ENCODE peak calls at places on chromosomes 6 and 20, in five cellular contexts. V is K562, T is H1, C is HepG2, A is GM12878. E is an unnamed sample.
A peak's percentile ranks its signal among the peaks of the same experiment; 100 is the strongest.

GRCh38 chr6:150417899-150418824 is 49.4 kb downstream of the IYD start:
- DNase-seq in V (peak; percentile 68), T (no peak), C (peak; percentile 63), A (peak; percentile 40), E (peak; percentile 88)

GRCh38 chr6:142325111-142325510 is 23.3 kb downstream of the ADGRG6 start:
- DNase-seq in V (no peak), T (no peak), C (no peak), A (no peak), E (no peak)

GRCh38 chr6:52262620-52263344 is 18.5 kb upstream of the IL17F start:
- DNase-seq in V (no peak), T (no peak), C (no peak), A (no peak), E (no peak)

GRCh38 chr20:45358282-45359068 is 4.5 kb upstream of the SYS1 start:
- DNase-seq in V (peak; percentile 55), T (no peak), C (peak; percentile 64), A (no peak), E (no peak)

GRCh38 chr20:3738109-3739053 is 5.9 kb downstream of the HSPA12B start:
- DNase-seq in V (no peak), T (no peak), C (peak; percentile 33), A (no peak), E (no peak)

GRCh38 chr6:156846845-156847599 is 69.8 kb downstream of the ARID1B start:
- DNase-seq in V (no peak), T (no peak), C (no peak), A (no peak), E (no peak)

GRCh38 chr6:45710304-45710821 is 305.3 kb downstream of the CLIC5 start:
- DNase-seq in V (no peak), T (no peak), C (no peak), A (peak; percentile 62), E (no peak)

GRCh38 chr6:49530141-49530775 is 20.2 kb upstream of the C6orf141 start:
- DNase-seq in V (no peak), T (no peak), C (no peak), A (no peak), E (no peak)

GRCh38 chr6:65711531-65711930 is 4.5 kb upstream of the EYS start:
- DNase-seq in V (no peak), T (no peak), C (no peak), A (no peak), E (no peak)

GRCh38 chr6:39821014-39821738 is 29.0 kb downstream of the DAAM2 start:
- DNase-seq in V (no peak), T (no peak), C (no peak), A (no peak), E (no peak)

GRCh38 chr6:46174904-46175303 is 4.1 kb upstream of the ENPP5 start:
- DNase-seq in V (no peak), T (no peak), C (no peak), A (no peak), E (no peak)

GRCh38 chr6:83633149-83633548 is 75.8 kb downstream of the SNAP91 start:
- DNase-seq in V (no peak), T (peak; percentile 48), C (no peak), A (peak; percentile 15), E (no peak)

GRCh38 chr20:8757146-8757545 is 311.7 kb upstream of the PLCB4 start:
- DNase-seq in V (no peak), T (no peak), C (no peak), A (no peak), E (no peak)

GRCh38 chr6:18352842-18353241 is 34.3 kb upstream of the RNF144B start:
- DNase-seq in V (no peak), T (no peak), C (no peak), A (no peak), E (no peak)

GRCh38 chr6:75204222-75204958 is 1.5 kb downstream of the COL12A1 start:
- DNase-seq in V (peak; percentile 61), T (peak; percentile 75), C (peak; percentile 40), A (no peak), E (peak; percentile 86)

GRCh38 chr6:35804996-35805736 is at the start of gene LHFPL5:
- DNase-seq in V (peak; percentile 77), T (peak; percentile 96), C (peak; percentile 32), A (no peak), E (no peak)

GRCh38 chr6:94735270-94735669 is 842.1 kb upstream of the MANEA start:
- DNase-seq in V (no peak), T (no peak), C (no peak), A (no peak), E (no peak)

GRCh38 chr20:3340443-3340842 is 67.0 kb downstream of the DNAAF9 start:
- DNase-seq in V (no peak), T (no peak), C (no peak), A (no peak), E (no peak)

GRCh38 chr20:24823176-24823575 is 125.9 kb upstream of the CST7 start:
- DNase-seq in V (no peak), T (no peak), C (no peak), A (no peak), E (no peak)

GRCh38 chr6:106572875-106573575 is 56.3 kb downstream of the RTN4IP1 start:
- DNase-seq in V (no peak), T (no peak), C (no peak), A (no peak), E (no peak)

GRCh38 chr20:40449974-40450616 is 238.9 kb downstream of the MAFB start:
- DNase-seq in V (no peak), T (no peak), C (no peak), A (no peak), E (no peak)

GRCh38 chr6:106516629-106517028 is 112.7 kb downstream of the RTN4IP1 start:
- DNase-seq in V (no peak), T (no peak), C (no peak), A (no peak), E (no peak)

GRCh38 chr6:167851349-167851952 is 24.7 kb downstream of the AFDN start:
- DNase-seq in V (no peak), T (no peak), C (no peak), A (no peak), E (no peak)

GRCh38 chr6:31778999-31779885 is 2.1 kb upstream of the VWA7 start:
- DNase-seq in V (no peak), T (no peak), C (no peak), A (no peak), E (no peak)

GRCh38 chr20:25076731-25077609 is 5.0 kb downstream of the VSX1 start:
- DNase-seq in V (no peak), T (no peak), C (peak; percentile 82), A (no peak), E (peak; percentile 73)

DNA sequence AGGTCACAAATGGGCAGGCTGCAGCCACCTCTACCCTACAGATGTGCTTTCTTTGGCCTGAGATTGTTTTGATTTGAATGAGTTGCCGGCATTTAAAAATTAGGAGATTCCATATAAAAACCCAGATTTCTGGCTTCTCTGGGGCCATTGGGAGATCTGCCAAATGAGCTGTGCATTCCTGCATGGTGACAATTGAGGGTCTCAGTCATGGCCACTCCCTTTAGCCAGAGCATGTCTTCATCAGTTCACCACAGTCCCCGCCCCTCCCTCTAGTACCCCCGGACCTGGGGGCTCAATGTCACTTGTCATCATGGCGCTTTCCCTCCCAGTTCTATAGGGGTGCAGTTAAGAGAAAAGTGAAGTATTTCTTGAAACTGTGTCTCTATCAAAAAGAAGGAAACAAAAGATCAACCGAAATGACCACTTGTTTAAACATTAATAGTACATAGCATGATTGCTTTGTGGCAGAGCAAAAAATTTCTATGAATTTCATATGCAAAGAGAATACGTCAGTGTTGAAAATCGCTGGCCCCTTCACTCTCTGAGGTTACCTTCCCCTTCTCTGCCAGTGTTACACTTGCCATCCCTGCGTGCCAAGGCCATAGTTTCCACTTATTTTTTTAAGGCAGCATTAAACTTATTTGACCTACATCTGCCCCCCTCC is 21.1 kb downstream of the EYA2 start:
- DNase-seq in V (no peak), T (no peak), C (no peak), A (no peak), E (no peak)
- TF ChIP-seq RAD21 in V (no peak), T (no peak), C (no peak), A (no peak), E (no peak)

GRCh38 chr20:14707865-14708574 is 370.6 kb upstream of the FLRT3 start:
- DNase-seq in V (no peak), T (no peak), C (no peak), A (no peak), E (no peak)

GRCh38 chr20:14712302-14712739 is 374.9 kb upstream of the FLRT3 start:
- DNase-seq in V (no peak), T (no peak), C (no peak), A (no peak), E (no peak)

GRCh38 chr20:14711681-14712080 is 374.3 kb upstream of the FLRT3 start:
- DNase-seq in V (no peak), T (no peak), C (no peak), A (no peak), E (no peak)

GRCh38 chr20:14709439-14709838 is 372.0 kb upstream of the FLRT3 start:
- DNase-seq in V (no peak), T (no peak), C (no peak), A (no peak), E (no peak)

GRCh38 chr20:14710941-14711340 is 373.5 kb upstream of the FLRT3 start:
- DNase-seq in V (no peak), T (no peak), C (no peak), A (no peak), E (no peak)
- TF ChIP-seq SP1 in V (no peak), T (no peak), C (no peak), A (no peak), E (no peak)

DNA sequence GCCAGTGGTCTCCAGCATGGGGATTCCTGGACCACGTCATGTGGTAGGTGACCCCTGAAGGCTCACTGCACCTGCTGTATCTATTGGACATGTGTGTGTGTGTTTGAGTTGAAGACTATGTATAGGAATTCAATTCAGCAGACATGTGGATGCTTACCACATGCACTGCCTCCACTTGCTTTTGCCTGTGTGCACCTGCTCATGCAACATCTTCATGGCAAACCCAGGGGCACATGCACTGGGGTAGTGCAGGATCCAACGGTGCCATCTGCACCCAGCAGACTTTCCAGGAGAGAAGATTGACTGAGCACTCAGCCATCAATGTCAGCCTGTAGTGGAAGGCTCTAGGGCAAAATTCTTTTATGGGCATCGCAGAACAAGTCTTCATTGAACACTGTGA is 299.4 kb downstream of the CDH26 start:
- DNase-seq in V (no peak), T (no peak), C (no peak), A (no peak), E (no peak)
- TF ChIP-seq RAD21 in V (no peak), T (no peak), C (no peak), A (no peak), E (no peak)

GRCh38 chr20:33251496-33251895 is 15.7 kb downstream of the BPIFA1 start:
- DNase-seq in V (no peak), T (no peak), C (no peak), A (no peak), E (no peak)

GRCh38 chr20:33249456-33249855 is 13.7 kb downstream of the BPIFA1 start:
- DNase-seq in V (no peak), T (no peak), C (no peak), A (no peak), E (no peak)

GRCh38 chr20:33250666-33251065 is 14.9 kb downstream of the BPIFA1 start:
- DNase-seq in V (no peak), T (no peak), C (no peak), A (no peak), E (no peak)

GRCh38 chr20:33255005-33255404 is 19.2 kb downstream of the BPIFA1 start:
- DNase-seq in V (no peak), T (no peak), C (no peak), A (no peak), E (no peak)

DNA sequence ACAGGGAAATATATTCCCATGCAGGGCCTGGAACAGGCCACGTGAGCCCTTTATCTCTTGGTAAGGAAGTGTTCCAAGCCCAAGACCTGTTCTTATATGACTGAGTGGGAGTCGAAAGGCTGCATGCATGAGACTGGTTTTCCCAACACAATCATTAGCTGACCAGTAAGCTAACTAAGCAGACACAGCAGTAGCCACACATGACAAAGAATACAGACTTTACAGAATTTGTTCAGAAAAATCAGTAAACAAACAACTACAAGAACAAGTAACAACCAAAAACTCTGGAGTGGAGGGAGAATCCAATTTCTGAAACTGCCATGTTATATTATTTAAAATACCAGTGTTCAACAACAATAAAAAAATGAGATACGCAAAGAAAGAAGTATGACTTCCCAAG is 16.7 kb downstream of the BPIFA1 start:
- DNase-seq in V (no peak), T (no peak), C (no peak), A (no peak), E (no peak)
- TF ChIP-seq SP1 in V (no peak), T (no peak), C (no peak), A (no peak), E (no peak)

E was measured in HCT116.